ENCODE peak calls at places on chromosomes 5 and 9, in seven cellular contexts. One of them, this sample, is unnamed.

GRCh38 chr9:134047868-134048581 is 19.8 kb downstream of the BRD3 start:
- DNase-seq in SJSA1: no peak
- DNase-seq in ovary: no peak
- DNase-seq in neural progenitor cell: no peak
- DNase-seq in effector memory CD4-positive, alpha-beta T cell: no peak
- DNase-seq in PC-9: no peak
- DNase-seq in pancreas: no peak
- DNase-seq in this sample: no peak

GRCh38 chr9:83047839-83048775 is 14.8 kb downstream of the RASEF start:
- DNase-seq in neural progenitor cell: no peak
- DNase-seq in SJSA1: no peak
- DNase-seq in ovary: no peak
- DNase-seq in PC-9: no peak
- DNase-seq in pancreas: no peak
- DNase-seq in effector memory CD4-positive, alpha-beta T cell: no peak
- DNase-seq in this sample: peak

GRCh38 chr5:127011151-127011550 is 19.2 kb downstream of the MARCHF3 start:
- DNase-seq in effector memory CD4-positive, alpha-beta T cell: no peak
- DNase-seq in PC-9: no peak
- DNase-seq in neural progenitor cell: no peak
- DNase-seq in SJSA1: no peak
- DNase-seq in pancreas: no peak
- DNase-seq in ovary: no peak
- DNase-seq in this sample: no peak

GRCh38 chr5:164359260-164359930 is 854.0 kb downstream of the MAT2B start:
- DNase-seq in PC-9: no peak
- DNase-seq in neural progenitor cell: no peak
- DNase-seq in SJSA1: no peak
- DNase-seq in effector memory CD4-positive, alpha-beta T cell: no peak
- DNase-seq in ovary: no peak
- DNase-seq in pancreas: no peak
- DNase-seq in this sample: no peak

GRCh38 chr9:130872912-130873503 is 23.6 kb downstream of the QRFP start:
- DNase-seq in pancreas: peak
- DNase-seq in SJSA1: no peak
- DNase-seq in ovary: no peak
- DNase-seq in neural progenitor cell: no peak
- DNase-seq in PC-9: no peak
- DNase-seq in effector memory CD4-positive, alpha-beta T cell: no peak
- DNase-seq in this sample: peak

GRCh38 chr5:156356238-156356637 is 29.3 kb downstream of the SGCD start:
- DNase-seq in effector memory CD4-positive, alpha-beta T cell: no peak
- DNase-seq in ovary: no peak
- DNase-seq in PC-9: no peak
- DNase-seq in neural progenitor cell: no peak
- DNase-seq in SJSA1: no peak
- DNase-seq in pancreas: no peak
- DNase-seq in this sample: no peak

GRCh38 chr5:4941957-4942830 is 197.9 kb upstream of the ADAMTS16 start:
- DNase-seq in PC-9: no peak
- DNase-seq in pancreas: peak
- DNase-seq in effector memory CD4-positive, alpha-beta T cell: no peak
- DNase-seq in ovary: peak
- DNase-seq in neural progenitor cell: peak
- DNase-seq in SJSA1: no peak
- DNase-seq in this sample: no peak

GRCh38 chr5:79172269-79172668 is 60.7 kb downstream of the BHMT start:
- DNase-seq in PC-9: no peak
- DNase-seq in ovary: no peak
- DNase-seq in pancreas: no peak
- DNase-seq in neural progenitor cell: peak
- DNase-seq in effector memory CD4-positive, alpha-beta T cell: no peak
- DNase-seq in SJSA1: no peak
- DNase-seq in this sample: no peak

GRCh38 chr5:73454379-73455036 is 5.9 kb upstream of the FOXD1 start:
- DNase-seq in ovary: no peak
- DNase-seq in pancreas: no peak
- DNase-seq in SJSA1: peak
- DNase-seq in effector memory CD4-positive, alpha-beta T cell: peak
- DNase-seq in neural progenitor cell: peak
- DNase-seq in PC-9: peak
- DNase-seq in this sample: peak

GRCh38 chr5:97666767-97667166 is 483.7 kb upstream of the RIOK2 start:
- DNase-seq in neural progenitor cell: no peak
- DNase-seq in effector memory CD4-positive, alpha-beta T cell: no peak
- DNase-seq in ovary: no peak
- DNase-seq in pancreas: no peak
- DNase-seq in PC-9: no peak
- DNase-seq in SJSA1: no peak
- DNase-seq in this sample: no peak

GRCh38 chr5:139764250-139764791 is 31.3 kb upstream of the PSD2 start:
- DNase-seq in effector memory CD4-positive, alpha-beta T cell: no peak
- DNase-seq in ovary: no peak
- DNase-seq in SJSA1: no peak
- DNase-seq in PC-9: no peak
- DNase-seq in neural progenitor cell: peak
- DNase-seq in pancreas: no peak
- DNase-seq in this sample: no peak

GRCh38 chr5:137320056-137321045 is 178.8 kb downstream of the SPOCK1 start:
- DNase-seq in effector memory CD4-positive, alpha-beta T cell: no peak
- DNase-seq in pancreas: no peak
- DNase-seq in PC-9: peak
- DNase-seq in SJSA1: peak
- DNase-seq in neural progenitor cell: peak
- DNase-seq in ovary: no peak
- DNase-seq in this sample: no peak

GRCh38 chr5:7813007-7813406 is 37.9 kb downstream of the CFAP90 start:
- DNase-seq in pancreas: no peak
- DNase-seq in SJSA1: no peak
- DNase-seq in ovary: no peak
- DNase-seq in PC-9: no peak
- DNase-seq in neural progenitor cell: no peak
- DNase-seq in effector memory CD4-positive, alpha-beta T cell: no peak
- DNase-seq in this sample: no peak

GRCh38 chr9:27726244-27727141 is 153.2 kb upstream of the C9orf72 start:
- DNase-seq in ovary: peak
- DNase-seq in PC-9: no peak
- DNase-seq in neural progenitor cell: peak
- DNase-seq in SJSA1: peak
- DNase-seq in pancreas: no peak
- DNase-seq in effector memory CD4-positive, alpha-beta T cell: peak
- DNase-seq in this sample: peak

GRCh38 chr5:32264954-32265572 is 47.7 kb downstream of the MTMR12 start:
- DNase-seq in neural progenitor cell: no peak
- DNase-seq in SJSA1: no peak
- DNase-seq in effector memory CD4-positive, alpha-beta T cell: no peak
- DNase-seq in ovary: no peak
- DNase-seq in pancreas: no peak
- DNase-seq in PC-9: no peak
- DNase-seq in this sample: no peak

GRCh38 chr5:124102491-124102890 is 590.5 kb downstream of the CSNK1G3 start:
- DNase-seq in PC-9: no peak
- DNase-seq in effector memory CD4-positive, alpha-beta T cell: no peak
- DNase-seq in neural progenitor cell: no peak
- DNase-seq in pancreas: no peak
- DNase-seq in SJSA1: no peak
- DNase-seq in ovary: no peak
- DNase-seq in this sample: no peak

GRCh38 chr5:55868846-55869245 is 17.7 kb downstream of the IL31RA start:
- DNase-seq in effector memory CD4-positive, alpha-beta T cell: no peak
- DNase-seq in ovary: no peak
- DNase-seq in neural progenitor cell: no peak
- DNase-seq in SJSA1: peak
- DNase-seq in pancreas: no peak
- DNase-seq in PC-9: peak
- DNase-seq in this sample: no peak

GRCh38 chr9:72480931-72481330 is 40.5 kb upstream of the TMC1 start:
- DNase-seq in SJSA1: no peak
- DNase-seq in neural progenitor cell: no peak
- DNase-seq in ovary: no peak
- DNase-seq in effector memory CD4-positive, alpha-beta T cell: no peak
- DNase-seq in PC-9: no peak
- DNase-seq in pancreas: no peak
- DNase-seq in this sample: no peak

GRCh38 chr5:95583992-95584391 is 29.1 kb downstream of the ARSK start:
- DNase-seq in ovary: no peak
- DNase-seq in neural progenitor cell: no peak
- DNase-seq in SJSA1: no peak
- DNase-seq in effector memory CD4-positive, alpha-beta T cell: no peak
- DNase-seq in PC-9: no peak
- DNase-seq in pancreas: no peak
- DNase-seq in this sample: no peak

GRCh38 chr9:130701059-130702022 is 7.8 kb downstream of the EXOSC2 start:
- DNase-seq in ovary: peak
- DNase-seq in pancreas: peak
- DNase-seq in PC-9: no peak
- DNase-seq in SJSA1: peak
- DNase-seq in neural progenitor cell: peak
- DNase-seq in effector memory CD4-positive, alpha-beta T cell: peak
- DNase-seq in this sample: peak

GRCh38 chr5:57494104-57495098 is 11.8 kb upstream of the ACTBL2 start:
- DNase-seq in ovary: peak
- DNase-seq in SJSA1: peak
- DNase-seq in effector memory CD4-positive, alpha-beta T cell: no peak
- DNase-seq in PC-9: peak
- DNase-seq in neural progenitor cell: no peak
- DNase-seq in pancreas: peak
- DNase-seq in this sample: peak

GRCh38 chr5:111680737-111681413 is 76.1 kb downstream of the NREP start:
- DNase-seq in pancreas: no peak
- DNase-seq in ovary: peak
- DNase-seq in neural progenitor cell: no peak
- DNase-seq in PC-9: peak
- DNase-seq in SJSA1: peak
- DNase-seq in effector memory CD4-positive, alpha-beta T cell: no peak
- DNase-seq in this sample: peak

GRCh38 chr9:129989740-129990139 is 53.2 kb downstream of the FNBP1 start:
- DNase-seq in SJSA1: peak
- DNase-seq in ovary: no peak
- DNase-seq in pancreas: no peak
- DNase-seq in effector memory CD4-positive, alpha-beta T cell: no peak
- DNase-seq in neural progenitor cell: no peak
- DNase-seq in PC-9: peak
- DNase-seq in this sample: no peak

GRCh38 chr9:76394896-76395244 is 644 bp upstream of the RFK start:
- DNase-seq in SJSA1: peak
- DNase-seq in ovary: no peak
- DNase-seq in effector memory CD4-positive, alpha-beta T cell: peak
- DNase-seq in neural progenitor cell: peak
- DNase-seq in PC-9: peak
- DNase-seq in pancreas: no peak
- DNase-seq in this sample: peak

GRCh38 chr5:10250804-10251276 is 760 bp downstream of the CCT5 start:
- DNase-seq in ovary: no peak
- DNase-seq in SJSA1: no peak
- DNase-seq in effector memory CD4-positive, alpha-beta T cell: no peak
- DNase-seq in PC-9: no peak
- DNase-seq in neural progenitor cell: peak
- DNase-seq in pancreas: no peak
- DNase-seq in this sample: no peak

GRCh38 chr5:73183000-73183399 is 10.0 kb downstream of the TMEM174 start:
- DNase-seq in effector memory CD4-positive, alpha-beta T cell: no peak
- DNase-seq in PC-9: no peak
- DNase-seq in SJSA1: no peak
- DNase-seq in neural progenitor cell: no peak
- DNase-seq in ovary: no peak
- DNase-seq in pancreas: no peak
- DNase-seq in this sample: no peak

GRCh38 chr5:132901036-132901435 is 27.6 kb downstream of the LEAP2 start:
- DNase-seq in effector memory CD4-positive, alpha-beta T cell: no peak
- DNase-seq in ovary: no peak
- DNase-seq in pancreas: no peak
- DNase-seq in SJSA1: no peak
- DNase-seq in neural progenitor cell: no peak
- DNase-seq in PC-9: no peak
- DNase-seq in this sample: no peak

GRCh38 chr9:87556039-87556438 is 58.4 kb downstream of the DAPK1 start:
- DNase-seq in PC-9: no peak
- DNase-seq in pancreas: no peak
- DNase-seq in ovary: no peak
- DNase-seq in SJSA1: no peak
- DNase-seq in effector memory CD4-positive, alpha-beta T cell: no peak
- DNase-seq in neural progenitor cell: no peak
- DNase-seq in this sample: no peak
- H3K27ac ChIP-seq in PC-9: no peak
- H3K27ac ChIP-seq in pancreas: peak
- H3K27ac ChIP-seq in ovary: no peak
- H3K27ac ChIP-seq in SJSA1: no peak
- H3K27ac ChIP-seq in effector memory CD4-positive, alpha-beta T cell: no peak
- H3K27ac ChIP-seq in neural progenitor cell: no peak
- H3K27ac ChIP-seq in this sample: peak

GRCh38 chr5:376951-377325 is 55.4 kb downstream of the AHRR start:
- DNase-seq in PC-9: no peak
- DNase-seq in ovary: no peak
- DNase-seq in effector memory CD4-positive, alpha-beta T cell: no peak
- DNase-seq in neural progenitor cell: no peak
- DNase-seq in pancreas: no peak
- DNase-seq in SJSA1: no peak
- DNase-seq in this sample: peak
- H3K27ac ChIP-seq in PC-9: no peak
- H3K27ac ChIP-seq in ovary: no peak
- H3K27ac ChIP-seq in effector memory CD4-positive, alpha-beta T cell: no peak
- H3K27ac ChIP-seq in neural progenitor cell: no peak
- H3K27ac ChIP-seq in pancreas: no peak
- H3K27ac ChIP-seq in SJSA1: peak
- H3K27ac ChIP-seq in this sample: no peak

DNA sequence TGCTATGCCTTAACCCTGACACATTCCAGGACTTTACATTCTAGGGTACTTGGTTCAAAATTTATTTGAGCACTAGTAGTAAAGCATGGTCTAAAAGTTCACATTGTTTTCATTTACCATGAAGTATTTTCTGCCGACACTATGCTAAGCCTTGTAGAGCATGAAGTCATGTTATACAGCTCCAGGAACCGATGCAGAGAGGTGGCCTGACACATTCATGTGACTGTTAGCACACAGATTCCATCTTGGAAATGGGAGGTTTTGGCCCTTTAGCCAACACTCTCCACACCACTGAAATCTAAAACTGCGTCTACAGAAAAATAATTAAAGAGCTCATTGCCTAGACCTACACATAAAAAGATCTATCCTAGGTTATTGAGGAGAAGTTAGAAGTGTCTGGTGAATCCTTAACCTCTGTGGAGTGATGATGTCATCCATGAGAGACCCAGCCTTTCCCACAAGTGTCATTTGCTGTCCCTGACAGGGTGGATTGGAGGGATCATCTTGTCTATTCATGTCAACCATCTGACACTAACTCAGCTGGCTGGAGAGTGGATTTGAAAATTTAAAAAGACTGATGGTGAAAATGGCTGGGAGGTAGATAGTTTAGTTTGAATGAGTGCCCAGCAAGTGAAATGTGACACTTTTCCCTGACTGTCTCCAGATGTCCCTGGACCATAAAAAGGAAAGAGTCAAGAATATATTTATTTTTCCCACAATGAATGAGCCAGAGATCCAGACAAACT is 1.3 kb downstream of the RANBP3L start:
- DNase-seq in effector memory CD4-positive, alpha-beta T cell: no peak
- DNase-seq in ovary: no peak
- DNase-seq in neural progenitor cell: no peak
- DNase-seq in pancreas: no peak
- DNase-seq in PC-9: no peak
- DNase-seq in SJSA1: no peak
- DNase-seq in this sample: no peak
- H3K27ac ChIP-seq in effector memory CD4-positive, alpha-beta T cell: no peak
- H3K27ac ChIP-seq in ovary: peak
- H3K27ac ChIP-seq in neural progenitor cell: no peak
- H3K27ac ChIP-seq in pancreas: peak
- H3K27ac ChIP-seq in PC-9: no peak
- H3K27ac ChIP-seq in SJSA1: no peak
- H3K27ac ChIP-seq in this sample: no peak

GRCh38 chr5:36156619-36157018 is 4.7 kb downstream of the SKP2 start:
- DNase-seq in PC-9: no peak
- DNase-seq in effector memory CD4-positive, alpha-beta T cell: no peak
- DNase-seq in SJSA1: no peak
- DNase-seq in pancreas: no peak
- DNase-seq in ovary: no peak
- DNase-seq in neural progenitor cell: no peak
- DNase-seq in this sample: no peak
- H3K27ac ChIP-seq in PC-9: no peak
- H3K27ac ChIP-seq in effector memory CD4-positive, alpha-beta T cell: no peak
- H3K27ac ChIP-seq in SJSA1: peak
- H3K27ac ChIP-seq in pancreas: no peak
- H3K27ac ChIP-seq in ovary: no peak
- H3K27ac ChIP-seq in neural progenitor cell: no peak
- H3K27ac ChIP-seq in this sample: no peak